ENCODE peak calls at places on chromosomes 11 and 22, in eight cellular contexts. Z is AG09319; K is RWPE1; M is CD4-positive, alpha-beta T cell; E is cardiac fibroblast; S is hepatocyte; G is Calu3; L is GM12865. P is an unnamed sample.

GRCh38 chr11:74417379-74417804 is 19.2 kb upstream of the PGM2L1 start:
- DNase-seq in E (no peak), S (peak), Z (no peak), L (no peak), K (peak), G (peak), M (no peak), P (peak)

GRCh38 chr11:89545701-89546100 is 54.5 kb upstream of the NOX4 start:
- DNase-seq in M (no peak), K (no peak), Z (no peak), L (no peak), E (no peak), G (no peak), S (peak), P (no peak)

GRCh38 chr11:68825603-68826002 is 16.1 kb downstream of the CPT1A start:
- DNase-seq in G (peak), Z (no peak), K (no peak), E (peak), L (no peak), S (peak), M (peak), P (no peak)

GRCh38 chr11:2534131-2534956 is 89.5 kb downstream of the KCNQ1 start:
- DNase-seq in L (no peak), Z (no peak), G (peak), S (peak), E (no peak), M (no peak), K (peak), P (no peak)

GRCh38 chr22:29689872-29690213 is 30.0 kb upstream of the CABP7 start:
- DNase-seq in M (peak), G (peak), E (peak), K (no peak), S (peak), L (peak), Z (no peak), P (peak)

GRCh38 chr22:26050079-26050478 is 119.2 kb upstream of the SEZ6L start:
- DNase-seq in G (no peak), S (no peak), M (no peak), E (no peak), Z (no peak), L (peak), K (no peak), P (no peak)

GRCh38 chr22:21587803-21588611 is 20.5 kb downstream of the UBE2L3 start:
- DNase-seq in G (no peak), K (no peak), S (no peak), E (peak), L (peak), Z (no peak), M (no peak), P (peak)

GRCh38 chr22:19592464-19592863 is 68.3 kb upstream of the CLDN5 start:
- DNase-seq in K (no peak), E (no peak), Z (no peak), S (no peak), G (no peak), M (no peak), L (no peak), P (no peak)

GRCh38 chr11:75535039-75535563 is 9.4 kb upstream of the GDPD5 start:
- DNase-seq in K (no peak), G (no peak), L (no peak), Z (no peak), E (no peak), S (no peak), M (no peak), P (no peak)

GRCh38 chr11:11324090-11324489 is 29.0 kb downstream of the CSNK2A3 start:
- DNase-seq in E (peak), S (no peak), K (peak), Z (no peak), L (no peak), M (no peak), G (no peak), P (no peak)

GRCh38 chr11:69278091-69278867 is 15.7 kb upstream of the MYEOV start:
- DNase-seq in Z (no peak), M (no peak), E (no peak), K (peak), L (no peak), G (peak), S (peak), P (no peak)

GRCh38 chr11:38460901-38461300 is 1862.9 kb upstream of the RAG2 start:
- DNase-seq in E (peak), L (no peak), K (peak), M (no peak), Z (peak), S (peak), G (no peak), P (no peak)

GRCh38 chr11:35088676-35089075 is 50.3 kb upstream of the CD44 start:
- DNase-seq in S (no peak), M (no peak), Z (no peak), E (peak), K (peak), L (peak), G (peak), P (no peak)

GRCh38 chr22:46758867-46759290 is 3.6 kb upstream of the TBC1D22A start:
- DNase-seq in S (peak), Z (no peak), L (peak), E (peak), K (no peak), G (peak), M (peak), P (peak)

GRCh38 chr11:3002346-3002745 is 10.2 kb upstream of the NAP1L4 start:
- DNase-seq in M (no peak), G (no peak), S (no peak), E (no peak), K (no peak), L (no peak), Z (no peak), P (no peak)

GRCh38 chr22:47386812-47387510 is 624.5 kb downstream of the TBC1D22A start:
- DNase-seq in S (no peak), L (no peak), Z (no peak), G (no peak), E (no peak), M (no peak), K (no peak), P (no peak)

GRCh38 chr11:57288771-57289579 is 35.8 kb downstream of the TNKS1BP1 start:
- DNase-seq in M (no peak), S (no peak), K (peak), E (peak), Z (no peak), G (no peak), L (no peak), P (peak)

GRCh38 chr11:8732748-8733241 is 50.2 kb downstream of the RPL27A start:
- DNase-seq in K (no peak), E (peak), G (no peak), L (no peak), M (no peak), Z (peak), S (no peak), P (peak)

GRCh38 chr11:101061606-101062005 is 68.0 kb downstream of the PGR start:
- DNase-seq in L (no peak), G (no peak), Z (no peak), M (no peak), K (no peak), E (peak), S (no peak), P (no peak)

GRCh38 chr11:127993788-127994187 is 593.6 kb downstream of the ETS1 start:
- DNase-seq in L (no peak), S (no peak), Z (no peak), G (no peak), E (no peak), K (no peak), M (no peak), P (no peak)

GRCh38 chr22:38204784-38205183 is 3.0 kb downstream of the MAFF start:
- DNase-seq in K (no peak), S (no peak), Z (no peak), E (no peak), G (no peak), M (no peak), L (peak), P (no peak)

GRCh38 chr22:38681784-38682335 is at the start of gene TOMM22:
- DNase-seq in K (peak), E (peak), L (peak), S (peak), G (peak), Z (peak), M (peak), P (peak)

GRCh38 chr11:120022617-120023016 is 115.3 kb downstream of the TRIM29 start:
- DNase-seq in Z (no peak), M (no peak), K (no peak), L (no peak), E (no peak), S (no peak), G (no peak), P (no peak)

GRCh38 chr22:19181786-19182471 is 3.4 kb upstream of the SLC25A1 start:
- DNase-seq in K (no peak), M (no peak), L (no peak), Z (no peak), G (no peak), E (no peak), S (peak), P (peak)

GRCh38 chr22:42682113-42682851 is 33.1 kb upstream of the CYB5R3 start:
- DNase-seq in L (no peak), E (no peak), G (no peak), Z (no peak), K (no peak), M (no peak), S (no peak), P (no peak)
- TF ChIP-seq CTCF in L (no peak), E (no peak), G (no peak), Z (no peak), K (no peak), M (no peak), S (no peak), P (no peak)

GRCh38 chr11:61764606-61765260 is 12.3 kb downstream of the MYRF start:
- DNase-seq in K (no peak), E (no peak), L (no peak), G (no peak), S (peak), Z (no peak), M (no peak), P (no peak)
- TF ChIP-seq CTCF in K (no peak), E (no peak), L (no peak), G (no peak), S (no peak), Z (no peak), M (no peak), P (no peak)

GRCh38 chr11:96054870-96055705 is 131.2 kb upstream of the MTMR2 start:
- DNase-seq in L (peak), E (peak), M (no peak), K (peak), S (no peak), Z (no peak), G (no peak), P (peak)
- TF ChIP-seq CTCF in L (peak), E (peak), M (peak), K (peak), S (peak), Z (peak), G (no peak), P (peak)

DNA sequence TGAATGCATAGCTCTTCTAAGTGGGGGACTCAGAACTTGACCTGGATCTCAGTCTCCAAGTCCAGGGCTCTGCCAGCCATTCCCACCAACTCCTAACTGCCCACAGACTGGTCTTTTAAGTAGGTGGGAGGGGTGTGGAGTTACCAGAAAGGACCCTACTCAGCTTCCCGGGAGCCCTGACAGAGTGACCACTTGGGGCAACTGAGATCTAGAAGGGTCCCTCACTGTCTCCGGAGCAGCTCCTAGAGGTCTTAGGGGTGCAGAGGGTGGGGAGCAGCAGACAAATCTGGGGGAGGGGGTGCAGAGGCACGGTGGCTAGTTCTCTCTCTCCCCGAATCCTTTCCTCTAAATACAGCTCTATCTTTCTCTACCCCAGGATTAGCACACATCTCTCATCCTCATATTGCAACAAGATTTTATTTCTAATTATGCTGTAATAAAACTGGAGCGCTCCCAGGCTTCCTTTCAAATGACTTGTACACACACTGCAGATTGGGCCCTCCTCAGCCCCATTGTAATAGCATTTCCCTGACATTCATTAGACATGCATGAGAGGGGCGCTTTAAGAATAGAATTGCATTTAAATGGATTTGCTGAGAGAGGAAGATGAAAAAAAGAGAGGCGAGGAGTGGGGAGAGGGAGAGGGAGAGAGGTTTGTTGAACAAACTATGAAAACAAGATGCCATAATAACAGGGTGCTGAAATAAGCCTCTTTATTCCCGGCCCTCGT is 218.9 kb downstream of the CEP164 start:
- DNase-seq in E (no peak), G (no peak), L (no peak), M (no peak), S (no peak), Z (no peak), K (no peak), P (no peak)
- TF ChIP-seq CTCF in E (no peak), G (no peak), L (no peak), M (no peak), S (no peak), Z (no peak), K (no peak), P (no peak)